ENCODE peak calls at places on chromosomes 5 and 9, in four cellular contexts. One of them, this sample, is unnamed. For H3K4me1, the result is how much of the 10 kb centered on the place peaks cover.

GRCh38 chr5:18394154-18394804 is 760.0 kb downstream of the TAF11L14 start:
- DNase-seq in mesendoderm: peak
- DNase-seq in IMR-90: peak
- DNase-seq in H1: peak
- DNase-seq in this sample: peak

GRCh38 chr9:91945277-91946074 is 4.6 kb downstream of the ROR2 start:
- DNase-seq in H1: no peak
- DNase-seq in IMR-90: peak
- DNase-seq in mesendoderm: peak
- DNase-seq in this sample: no peak

GRCh38 chr9:31290731-31291130 is 1093.7 kb upstream of the ACO1 start:
- DNase-seq in mesendoderm: no peak
- DNase-seq in H1: no peak
- DNase-seq in IMR-90: no peak
- DNase-seq in this sample: no peak

GRCh38 chr5:170747851-170748250 is 35.7 kb upstream of the GABRP start:
- DNase-seq in IMR-90: no peak
- DNase-seq in H1: no peak
- DNase-seq in mesendoderm: peak
- DNase-seq in this sample: peak

GRCh38 chr5:16974981-16975380 is 38.9 kb upstream of the MYO10 start:
- DNase-seq in H1: no peak
- DNase-seq in mesendoderm: no peak
- DNase-seq in IMR-90: no peak
- DNase-seq in this sample: no peak

GRCh38 chr5:157350939-157351338 is 85.0 kb downstream of the CYFIP2 start:
- DNase-seq in mesendoderm: no peak
- DNase-seq in H1: no peak
- DNase-seq in IMR-90: peak
- DNase-seq in this sample: no peak

GRCh38 chr5:3394877-3395599 is 200.6 kb upstream of the IRX1 start:
- DNase-seq in IMR-90: no peak
- DNase-seq in H1: no peak
- DNase-seq in mesendoderm: no peak
- DNase-seq in this sample: no peak

GRCh38 chr9:35035851-35036701 is 36.3 kb downstream of the VCP start:
- DNase-seq in mesendoderm: no peak
- DNase-seq in IMR-90: peak
- DNase-seq in H1: peak
- DNase-seq in this sample: peak

GRCh38 chr9:111356567-111357244 is 26.7 kb upstream of the OR2K2 start:
- DNase-seq in H1: no peak
- DNase-seq in mesendoderm: no peak
- DNase-seq in IMR-90: peak
- DNase-seq in this sample: no peak

GRCh38 chr9:116674210-116674980 is 12.7 kb upstream of the TRIM32 start:
- DNase-seq in H1: no peak
- DNase-seq in IMR-90: peak
- DNase-seq in mesendoderm: no peak
- DNase-seq in this sample: no peak

GRCh38 chr5:14187157-14187556 is 44.0 kb downstream of the TRIO start:
- DNase-seq in mesendoderm: no peak
- DNase-seq in IMR-90: no peak
- DNase-seq in H1: no peak
- DNase-seq in this sample: no peak

GRCh38 chr5:96081276-96081858 is 119.7 kb upstream of the ELL2 start:
- DNase-seq in IMR-90: peak
- DNase-seq in mesendoderm: no peak
- DNase-seq in H1: no peak
- DNase-seq in this sample: no peak

GRCh38 chr5:132684496-132684895 is 10.7 kb downstream of the IL4 start:
- DNase-seq in mesendoderm: no peak
- DNase-seq in H1: no peak
- DNase-seq in IMR-90: no peak
- DNase-seq in this sample: no peak

GRCh38 chr9:4152201-4152600 is 147.7 kb downstream of the GLIS3 start:
- DNase-seq in H1: no peak
- DNase-seq in mesendoderm: peak
- DNase-seq in IMR-90: no peak
- DNase-seq in this sample: no peak

GRCh38 chr9:132908635-132909034 is 29.9 kb downstream of the SPACA9 start:
- DNase-seq in IMR-90: no peak
- DNase-seq in H1: no peak
- DNase-seq in mesendoderm: no peak
- DNase-seq in this sample: no peak

GRCh38 chr5:133713746-133714145 is 101.4 kb upstream of the FSTL4 start:
- DNase-seq in H1: no peak
- DNase-seq in IMR-90: no peak
- DNase-seq in mesendoderm: no peak
- DNase-seq in this sample: no peak

GRCh38 chr9:114930063-114930812 is at the start of gene TNFSF8:
- DNase-seq in IMR-90: no peak
- DNase-seq in H1: no peak
- DNase-seq in mesendoderm: no peak
- DNase-seq in this sample: no peak

GRCh38 chr5:79795764-79796398 is 106.2 kb downstream of the CMYA5 start:
- DNase-seq in IMR-90: no peak
- DNase-seq in H1: no peak
- DNase-seq in mesendoderm: no peak
- DNase-seq in this sample: no peak

GRCh38 chr9:125850231-125850630 is 103.1 kb downstream of the PBX3 start:
- DNase-seq in mesendoderm: no peak
- DNase-seq in IMR-90: no peak
- DNase-seq in H1: no peak
- DNase-seq in this sample: no peak

GRCh38 chr5:130868186-130868821 is 296.8 kb downstream of the HINT1 start:
- DNase-seq in mesendoderm: peak
- DNase-seq in H1: no peak
- DNase-seq in IMR-90: no peak
- DNase-seq in this sample: no peak

GRCh38 chr5:126195410-126196100 is 227.7 kb upstream of the GRAMD2B start:
- DNase-seq in IMR-90: no peak
- DNase-seq in H1: no peak
- DNase-seq in mesendoderm: peak
- DNase-seq in this sample: no peak

GRCh38 chr5:125326114-125326513 is 579.7 kb upstream of the ZNF608 start:
- DNase-seq in H1: no peak
- DNase-seq in mesendoderm: no peak
- DNase-seq in IMR-90: peak
- DNase-seq in this sample: no peak

GRCh38 chr5:168770036-168770498 is 190.9 kb upstream of the PANK3 start:
- DNase-seq in H1: no peak
- DNase-seq in mesendoderm: peak
- DNase-seq in IMR-90: no peak
- DNase-seq in this sample: no peak

GRCh38 chr5:98110270-98110669 is 663.2 kb upstream of the RGMB start:
- DNase-seq in mesendoderm: no peak
- DNase-seq in H1: no peak
- DNase-seq in IMR-90: peak
- DNase-seq in this sample: no peak

GRCh38 chr5:10454591-10455272 is 13.1 kb downstream of the ROPN1L start:
- DNase-seq in mesendoderm: no peak
- DNase-seq in IMR-90: peak
- DNase-seq in H1: no peak
- DNase-seq in this sample: no peak

GRCh38 chr5:180001136-180001535 is 70.4 kb downstream of the RNF130 start:
- DNase-seq in H1: no peak
- DNase-seq in mesendoderm: no peak
- DNase-seq in IMR-90: no peak
- DNase-seq in this sample: no peak

GRCh38 chr5:180006116-180006515 is 65.4 kb downstream of the RNF130 start:
- DNase-seq in H1: no peak
- DNase-seq in mesendoderm: no peak
- DNase-seq in IMR-90: no peak
- DNase-seq in this sample: no peak

GRCh38 chr5:180001742-180002141 is 69.8 kb downstream of the RNF130 start:
- DNase-seq in mesendoderm: no peak
- DNase-seq in IMR-90: no peak
- DNase-seq in H1: no peak
- DNase-seq in this sample: no peak

GRCh38 chr5:180007582-180007981 is 64.0 kb downstream of the RNF130 start:
- DNase-seq in H1: no peak
- DNase-seq in mesendoderm: peak
- DNase-seq in IMR-90: no peak
- DNase-seq in this sample: no peak

GRCh38 chr5:180003145-180003544 is 68.4 kb downstream of the RNF130 start:
- DNase-seq in H1: no peak
- DNase-seq in IMR-90: no peak
- DNase-seq in mesendoderm: no peak
- DNase-seq in this sample: no peak
- H4K5ac ChIP-seq in H1: no peak
- H4K5ac ChIP-seq in IMR-90: no peak
- H4K5ac ChIP-seq in mesendoderm: no peak
- H4K5ac ChIP-seq in this sample: no peak

GRCh38 chr5:115209279-115209678 is 39.6 kb upstream of the TRIM36 start:
- DNase-seq in H1: no peak
- DNase-seq in IMR-90: peak
- DNase-seq in mesendoderm: no peak
- DNase-seq in this sample: no peak
- H3K4me1 ChIP-seq in H1: under half
- H3K4me1 ChIP-seq in IMR-90: under half
- H3K4me1 ChIP-seq in mesendoderm: under half
- H3K4me1 ChIP-seq in this sample: under half

GRCh38 chr5:174288436-174288835 is 242.9 kb downstream of the NSG2 start:
- DNase-seq in IMR-90: no peak
- DNase-seq in H1: no peak
- DNase-seq in mesendoderm: no peak
- DNase-seq in this sample: no peak
- H3K56ac ChIP-seq in IMR-90: no peak
- H3K56ac ChIP-seq in H1: no peak
- H3K56ac ChIP-seq in mesendoderm: no peak
- H3K56ac ChIP-seq in this sample: no peak

GRCh38 chr9:137266162-137266527 is 11.0 kb downstream of the NELFB start:
- DNase-seq in mesendoderm: no peak
- DNase-seq in IMR-90: no peak
- DNase-seq in H1: no peak
- DNase-seq in this sample: no peak

GRCh38 chr9:137263506-137263905 is 8.4 kb downstream of the NELFB start:
- DNase-seq in IMR-90: no peak
- DNase-seq in mesendoderm: no peak
- DNase-seq in H1: no peak
- DNase-seq in this sample: no peak

GRCh38 chr9:137266589-137267453 is 10.7 kb upstream of the TOR4A start:
- DNase-seq in H1: no peak
- DNase-seq in IMR-90: no peak
- DNase-seq in mesendoderm: no peak
- DNase-seq in this sample: no peak

GRCh38 chr9:137264067-137264466 is 8.9 kb downstream of the NELFB start:
- DNase-seq in mesendoderm: no peak
- DNase-seq in IMR-90: no peak
- DNase-seq in H1: no peak
- DNase-seq in this sample: no peak

GRCh38 chr9:137265496-137266161 is 10.5 kb downstream of the NELFB start:
- DNase-seq in IMR-90: no peak
- DNase-seq in H1: no peak
- DNase-seq in mesendoderm: no peak
- DNase-seq in this sample: no peak
- H4K5ac ChIP-seq in IMR-90: no peak
- H4K5ac ChIP-seq in H1: no peak
- H4K5ac ChIP-seq in mesendoderm: no peak
- H4K5ac ChIP-seq in this sample: no peak

GRCh38 chr5:119339965-119340364 is 15.9 kb upstream of the TNFAIP8 start:
- DNase-seq in mesendoderm: no peak
- DNase-seq in H1: no peak
- DNase-seq in IMR-90: no peak
- DNase-seq in this sample: no peak
- H3K4me1 ChIP-seq in mesendoderm: under half
- H3K4me1 ChIP-seq in H1: under half
- H3K4me1 ChIP-seq in IMR-90: under half
- H3K4me1 ChIP-seq in this sample: under half

DNA sequence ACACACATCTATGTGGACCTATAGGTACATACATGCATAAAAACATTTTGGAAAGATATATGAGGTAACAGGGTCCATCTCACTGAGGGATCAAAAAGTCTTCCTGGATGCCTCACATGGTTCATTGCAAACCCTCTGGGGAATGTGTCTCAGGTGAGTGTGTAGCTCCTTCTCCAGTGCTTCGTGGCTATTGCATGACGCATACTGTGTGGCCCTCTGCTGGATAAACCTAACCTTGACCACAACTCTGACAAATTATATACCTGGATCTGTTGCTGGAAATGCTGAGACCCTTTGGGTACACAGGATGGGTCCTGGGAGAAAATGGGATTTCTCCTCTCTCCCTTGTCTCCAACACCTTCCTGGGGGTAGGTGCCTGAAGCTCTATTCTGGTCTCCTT is 91.9 kb downstream of the JAKMIP2 start:
- DNase-seq in IMR-90: peak
- DNase-seq in mesendoderm: peak
- DNase-seq in H1: no peak
- DNase-seq in this sample: peak
- H3K56ac ChIP-seq in IMR-90: no peak
- H3K56ac ChIP-seq in mesendoderm: no peak
- H3K56ac ChIP-seq in H1: no peak
- H3K56ac ChIP-seq in this sample: no peak

DNA sequence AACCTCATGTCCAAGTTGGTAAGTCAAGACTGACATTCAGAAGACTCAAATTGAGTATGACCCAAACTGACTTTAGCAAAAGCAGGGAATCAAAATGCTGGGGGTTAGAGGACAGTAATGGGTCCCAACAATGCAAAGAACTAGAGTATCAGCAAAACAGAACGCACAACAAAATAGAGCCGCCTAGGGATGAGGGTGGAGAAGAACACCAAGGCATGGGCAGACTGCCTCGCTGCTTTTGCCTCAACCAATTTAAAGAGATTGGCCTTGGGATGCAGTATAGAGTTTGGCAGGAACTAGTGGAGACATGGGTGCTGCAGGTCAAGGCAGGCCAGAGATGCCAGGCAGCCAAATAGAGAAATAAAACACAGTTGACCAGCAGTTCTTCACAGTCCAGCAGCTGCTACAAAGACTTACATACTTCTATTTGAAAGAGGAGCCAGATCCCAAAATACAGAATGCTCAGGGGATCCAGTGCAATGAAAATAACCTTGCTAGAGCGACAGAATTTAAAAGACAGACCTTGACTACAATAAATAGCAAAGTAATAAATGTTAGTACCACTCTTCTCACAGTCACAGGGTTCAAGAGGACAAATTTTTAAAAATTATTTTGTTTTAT is 83.9 kb upstream of the NIPBL start:
- DNase-seq in mesendoderm: no peak
- DNase-seq in IMR-90: no peak
- DNase-seq in H1: no peak
- DNase-seq in this sample: no peak
- H4K5ac ChIP-seq in mesendoderm: no peak
- H4K5ac ChIP-seq in IMR-90: no peak
- H4K5ac ChIP-seq in H1: no peak
- H4K5ac ChIP-seq in this sample: no peak